ENCODE peak calls at places on chromosomes 7 and 10, in five cellular contexts. T, G, U, L and O are unnamed samples.

GRCh38 chr10:71790749-71791440 is 17.6 kb upstream of the VSIR start:
- DNase-seq in T (no peak), G (no peak), U (no peak), L (no peak), O (no peak)

GRCh38 chr10:22321156-22321711 is 335 bp downstream of the BMI1 start:
- DNase-seq in T (peak), G (peak), U (peak), L (peak), O (peak)

GRCh38 chr7:1558841-1559625 is 3.0 kb upstream of the TMEM184A start:
- DNase-seq in T (no peak), G (no peak), U (no peak), L (no peak), O (no peak)

GRCh38 chr7:148747274-148747673 is 48.6 kb downstream of the CUL1 start:
- DNase-seq in T (no peak), G (no peak), U (no peak), L (no peak), O (no peak)

GRCh38 chr7:152760384-152761115 is 998 bp downstream of the ACTR3B start:
- DNase-seq in T (no peak), G (no peak), U (peak), L (no peak), O (no peak)

GRCh38 chr7:121107923-121108498 is 119.5 kb downstream of the CPED1 start:
- DNase-seq in T (peak), G (no peak), U (peak), L (no peak), O (no peak)

GRCh38 chr7:67764312-67764711 is 767.7 kb downstream of the TYW1 start:
- DNase-seq in T (no peak), G (no peak), U (no peak), L (no peak), O (no peak)

GRCh38 chr7:78018541-78019456 is 220.2 kb downstream of the PHTF2 start:
- DNase-seq in T (no peak), G (no peak), U (peak), L (no peak), O (no peak)

GRCh38 chr10:69319911-69320316 is 41.6 kb downstream of the HK1 start:
- DNase-seq in T (no peak), G (no peak), U (no peak), L (no peak), O (no peak)